ENCODE peak calls at places on chromosome 12, in four cellular contexts. T, E, S and X are unnamed samples.

GRCh38 chr12:70744133-70744532 is 106.9 kb upstream of the PTPRB start:
- DNase-seq in T (no peak), E (peak; percentile 32), S (no peak), X (no peak)

GRCh38 chr12:45407188-45407850 is 191.4 kb downstream of the ANO6 start:
- DNase-seq in T (no peak), E (peak; percentile 23), S (no peak), X (no peak)

GRCh38 chr12:124745891-124746570 is 117.6 kb downstream of the SCARB1 start:
- DNase-seq in T (peak; percentile 17), E (peak; percentile 96), S (peak; percentile 93), X (peak; percentile 93)

GRCh38 chr12:94925206-94925605 is 78.3 kb downstream of the NDUFA12 start:
- DNase-seq in T (no peak), E (no peak), S (no peak), X (no peak)

GRCh38 chr12:18446245-18446644 is 184.9 kb downstream of the PIK3C2G start:
- DNase-seq in T (no peak), E (no peak), S (no peak), X (no peak)

GRCh38 chr12:52645120-52645761 is 6.8 kb downstream of the KRT2 start:
- DNase-seq in T (no peak), E (no peak), S (no peak), X (no peak)

GRCh38 chr12:87870493-87870892 is 158.7 kb downstream of the C12orf50 start:
- DNase-seq in T (no peak), E (no peak), S (no peak), X (peak; percentile 17)

GRCh38 chr12:120741476-120742206 is 16.0 kb downstream of the ACADS start:
- DNase-seq in T (no peak), E (no peak), S (peak; percentile 41), X (no peak)

GRCh38 chr12:15453613-15454012 is 131.3 kb downstream of the PTPRO start:
- DNase-seq in T (no peak), E (no peak), S (no peak), X (no peak)

GRCh38 chr12:124654666-124655316 is 87.4 kb upstream of the NCOR2 start:
- DNase-seq in T (no peak), E (no peak), S (no peak), X (peak; percentile 45)

GRCh38 chr12:3928538-3929220 is 55.5 kb upstream of the PARP11 start:
- DNase-seq in T (no peak), E (no peak), S (no peak), X (no peak)

GRCh38 chr12:44765796-44766195 is 110.3 kb downstream of the NELL2 start:
- DNase-seq in T (no peak), E (peak; percentile 18), S (no peak), X (no peak)

GRCh38 chr12:65122661-65123060 is 1.6 kb upstream of the WIF1 start:
- DNase-seq in T (no peak), E (no peak), S (no peak), X (no peak)

GRCh38 chr12:72346331-72346944 is 74.3 kb downstream of the TRHDE start:
- DNase-seq in T (no peak), E (peak; percentile 81), S (peak; percentile 62), X (peak; percentile 50)

GRCh38 chr12:52992699-52993557 is 13.3 kb upstream of the EIF4B start:
- DNase-seq in T (no peak), E (peak; percentile 41), S (peak; percentile 99), X (peak; percentile 32)